ENCODE peak calls at places on chromosomes 7 and 10, in eight cellular contexts. Q is Peyer's patch, F is H7, P is IMR-90, M is GM23338, X is endodermal cell, J is upper lobe of left lung, Y is fibroblast of the aortic adventitia. Z is an unnamed sample.

GRCh38 chr10:79202188-79203013 is 133.6 kb downstream of the ZMIZ1 start:
- DNase-seq in Y (peak), F (peak), M (peak), Q (peak), X (peak), J (no peak), P (peak), Z (peak)

GRCh38 chr10:88108115-88108610 is 244.7 kb downstream of the PTEN start:
- DNase-seq in M (no peak), J (no peak), X (no peak), F (no peak), Y (no peak), P (no peak), Q (peak), Z (no peak)

GRCh38 chr7:102834999-102835398 is 77.8 kb upstream of the LRRC17 start:
- DNase-seq in Q (no peak), M (no peak), P (peak), F (no peak), X (no peak), J (no peak), Y (peak), Z (peak)

GRCh38 chr7:47400741-47401206 is 181.1 kb downstream of the TNS3 start:
- DNase-seq in Y (no peak), F (peak), J (peak), X (peak), Q (peak), P (no peak), M (peak), Z (no peak)

GRCh38 chr10:132588301-132589013 is 50.9 kb downstream of the INPP5A start:
- DNase-seq in Q (peak), Y (peak), P (no peak), M (no peak), X (no peak), F (peak), J (no peak), Z (peak)

GRCh38 chr7:8365499-8366110 is 67.8 kb upstream of the NXPH1 start:
- DNase-seq in X (no peak), J (no peak), Y (no peak), F (peak), M (peak), P (no peak), Q (no peak), Z (no peak)

GRCh38 chr10:63713191-63714144 is 192.3 kb downstream of the REEP3 start:
- DNase-seq in Q (no peak), M (peak), J (no peak), X (peak), P (peak), F (peak), Y (peak), Z (peak)

GRCh38 chr7:29771081-29771832 is 35.1 kb upstream of the WIPF3 start:
- DNase-seq in Y (no peak), Q (no peak), M (no peak), X (no peak), J (no peak), F (no peak), P (no peak), Z (no peak)

GRCh38 chr10:131834152-131834810 is 66.5 kb upstream of the PPP2R2D start:
- DNase-seq in F (no peak), M (no peak), X (no peak), J (peak), Q (no peak), P (no peak), Y (no peak), Z (no peak)

GRCh38 chr10:31129261-31129660 is 97.6 kb upstream of the ZNF438 start:
- DNase-seq in M (peak), Y (peak), X (peak), F (peak), J (no peak), P (peak), Q (no peak), Z (peak)

GRCh38 chr10:113084031-113084430 is 134.0 kb downstream of the TCF7L2 start:
- DNase-seq in Q (no peak), P (peak), F (no peak), Y (no peak), M (no peak), X (no peak), J (no peak), Z (peak)

GRCh38 chr10:102120987-102121738 is 995 bp upstream of the LDB1 start:
- DNase-seq in F (peak), M (peak), Y (peak), J (peak), P (peak), X (peak), Q (peak), Z (peak)

GRCh38 chr10:100986952-100987684 is at the start of the genes MRPL43 and TWNK:
- DNase-seq in P (peak), J (peak), Y (peak), M (peak), Q (peak), F (peak), X (peak), Z (peak)

GRCh38 chr10:95963202-95963991 is 55.6 kb downstream of the CC2D2B start:
- DNase-seq in Q (no peak), M (no peak), F (no peak), Y (no peak), P (no peak), X (no peak), J (no peak), Z (no peak)

GRCh38 chr7:108001759-108002725 is 919 bp downstream of the LAMB1 start:
- DNase-seq in Q (no peak), Y (peak), P (peak), J (peak), M (peak), X (no peak), F (peak), Z (peak)

GRCh38 chr7:117679120-117679519 is 194.1 kb downstream of the CTTNBP2 start:
- DNase-seq in Q (no peak), X (no peak), F (no peak), J (no peak), P (no peak), Y (no peak), M (no peak), Z (no peak)

GRCh38 chr10:71547841-71548493 is 151.2 kb downstream of the CDH23 start:
- DNase-seq in J (no peak), M (no peak), Q (no peak), P (peak), Y (peak), X (no peak), F (no peak), Z (peak)

GRCh38 chr7:923108-924041 is 31.1 kb downstream of the ADAP1 start:
- DNase-seq in Y (no peak), P (peak), Q (peak), J (peak), M (no peak), X (peak), F (no peak), Z (peak)

GRCh38 chr7:116786791-116787443 is 75.5 kb upstream of the CAPZA2 start:
- DNase-seq in P (peak), F (peak), Q (no peak), M (peak), X (peak), Y (peak), J (no peak), Z (peak)

GRCh38 chr7:6564091-6564770 is 13.0 kb upstream of the GRID2IP start:
- DNase-seq in J (no peak), F (no peak), P (no peak), Q (no peak), M (no peak), X (no peak), Y (peak), Z (no peak)

GRCh38 chr10:132606536-132607316 is 69.1 kb downstream of the INPP5A start:
- DNase-seq in J (no peak), Y (no peak), X (no peak), M (no peak), Q (no peak), F (peak), P (peak), Z (peak)

GRCh38 chr7:77442631-77443420 is 26.7 kb upstream of the GSAP start:
- DNase-seq in M (no peak), Y (no peak), P (peak), Q (no peak), F (no peak), J (no peak), X (no peak), Z (peak)

GRCh38 chr7:64892116-64892515 is 11.0 kb upstream of the ZNF273 start:
- DNase-seq in F (no peak), M (no peak), P (no peak), J (no peak), Y (no peak), X (no peak), Q (no peak), Z (no peak)

GRCh38 chr7:122217125-122217524 is 73.1 kb upstream of the AASS start:
- DNase-seq in Q (no peak), F (no peak), X (no peak), Y (peak), P (no peak), M (no peak), J (no peak), Z (peak)

GRCh38 chr10:123134915-123135414 is 805 bp upstream of the HMX3 start:
- DNase-seq in Y (no peak), F (peak), P (no peak), M (peak), X (peak), Q (no peak), J (peak), Z (no peak)

GRCh38 chr7:101880536-101881443 is 63.4 kb downstream of the CUX1 start:
- DNase-seq in F (no peak), X (no peak), Y (peak), P (peak), Q (no peak), J (no peak), M (no peak), Z (peak)

GRCh38 chr10:5136468-5137087 is 42.4 kb downstream of the AKR1C3 start:
- DNase-seq in Y (no peak), X (no peak), P (no peak), J (no peak), F (no peak), M (no peak), Q (no peak), Z (no peak)

GRCh38 chr7:50327443-50327842 is 22.9 kb downstream of the IKZF1 start:
- DNase-seq in M (no peak), X (no peak), J (no peak), F (no peak), Q (no peak), Y (no peak), P (no peak), Z (no peak)

GRCh38 chr10:58180633-58181032 is 87.1 kb downstream of the IPMK start:
- DNase-seq in Y (no peak), X (no peak), Q (no peak), M (no peak), J (no peak), P (peak), F (no peak), Z (peak)

GRCh38 chr10:129761573-129761972 is 202.5 kb downstream of the EBF3 start:
- DNase-seq in Y (no peak), Q (no peak), J (peak), X (peak), F (no peak), P (no peak), M (no peak), Z (no peak)

GRCh38 chr10:47225928-47226645 is 73.9 kb upstream of the GDF10 start:
- DNase-seq in Q (no peak), F (no peak), J (no peak), M (no peak), P (no peak), X (peak), Y (no peak), Z (no peak)

GRCh38 chr7:79282051-79282694 is 171.3 kb downstream of the MAGI2 start:
- DNase-seq in J (no peak), X (no peak), P (peak), M (peak), F (no peak), Y (peak), Q (no peak), Z (peak)

GRCh38 chr10:110228066-110228465 is 20.7 kb downstream of the MXI1 start:
- DNase-seq in J (no peak), X (no peak), P (no peak), Y (no peak), Q (no peak), M (no peak), F (no peak), Z (no peak)
- H3K4me3 ChIP-seq in J (no peak), X (no peak), P (no peak), Y (no peak), Q (no peak), M (peak), F (no peak), Z (no peak)

DNA sequence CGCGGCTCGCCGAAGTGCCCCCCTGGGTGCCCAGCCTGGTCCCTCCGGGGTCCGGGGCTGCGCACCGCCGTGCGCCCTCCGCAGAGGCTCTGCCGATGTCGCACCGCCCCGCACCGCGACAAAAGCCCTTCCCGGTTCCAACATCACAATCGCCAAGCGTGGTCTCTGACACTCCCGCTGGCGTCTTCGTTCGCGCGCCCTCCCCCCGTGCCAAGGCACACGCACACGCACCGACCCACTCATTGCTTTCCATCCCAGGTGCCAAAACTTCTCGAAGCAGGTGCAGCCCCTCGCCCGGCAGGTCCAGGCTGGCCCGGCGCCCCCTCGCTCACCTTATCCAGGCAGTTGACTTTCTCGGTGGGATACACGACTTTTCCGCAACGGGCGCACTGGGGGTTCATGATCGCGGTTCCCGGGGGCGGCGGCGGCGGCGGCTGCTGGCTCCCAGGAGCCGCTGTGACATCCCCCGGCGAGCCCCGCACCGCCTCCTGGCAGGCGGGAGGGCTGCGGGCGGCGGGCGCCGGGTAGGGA is 276.4 kb upstream of the NEBL start:
- DNase-seq in X (peak), M (peak), J (no peak), Y (no peak), P (no peak), Q (no peak), F (peak), Z (no peak)
- H3K4me3 ChIP-seq in X (peak), M (peak), J (peak), Y (peak), P (peak), Q (peak), F (peak), Z (peak)

GRCh38 chr7:132574281-132574680 is 2.0 kb downstream of the PLXNA4 start:
- DNase-seq in J (no peak), F (peak), M (no peak), X (no peak), Q (no peak), Y (no peak), P (no peak), Z (no peak)
- H3K4me3 ChIP-seq in J (no peak), F (no peak), M (peak), X (peak), Q (no peak), Y (no peak), P (no peak), Z (no peak)

GRCh38 chr10:21399392-21400015 is 126.0 kb downstream of the SKIDA1 start:
- DNase-seq in Q (no peak), F (no peak), M (no peak), X (no peak), P (peak), Y (peak), J (no peak), Z (peak)
- H3K4me3 ChIP-seq in Q (no peak), F (no peak), M (no peak), X (no peak), P (no peak), Y (no peak), J (no peak), Z (no peak)